ENCODE peak calls at places on chromosomes 4 and X, in seven cellular contexts. U is stomach, S is sigmoid colon, L is spleen, N is suprapubic skin, C is transverse colon, V is prostate gland. Z is an unnamed sample. For H3K36me3, the result is how much of the 10 kb centered on the place peaks cover.

GRCh38 chr4:119540249-119540648 is 88.4 kb downstream of the PDE5A start:
- DNase-seq in N (no peak), L (no peak), S (no peak), C (no peak), V (no peak), U (no peak), Z (no peak)

GRCh38 chrX:13283512-13283911 is 36.3 kb downstream of the ATXN3L start:
- DNase-seq in L (no peak), V (no peak), N (no peak), S (no peak), U (no peak), C (no peak), Z (no peak)

GRCh38 chr4:13944095-13944501 is 316.6 kb upstream of the BOD1L1 start:
- DNase-seq in C (no peak), N (no peak), L (no peak), S (no peak), U (no peak), V (peak), Z (no peak)

GRCh38 chr4:4788573-4788972 is 70.9 kb upstream of the MSX1 start:
- DNase-seq in V (no peak), L (no peak), C (no peak), S (no peak), U (no peak), N (no peak), Z (no peak)

GRCh38 chrX:150200820-150201287 is 162.3 kb upstream of the MAMLD1 start:
- DNase-seq in U (no peak), V (no peak), S (peak), L (peak), N (peak), C (peak), Z (peak)

GRCh38 chr4:169952236-169953088 is 73.7 kb downstream of the MFAP3L start:
- DNase-seq in C (no peak), N (no peak), U (no peak), L (no peak), S (no peak), V (no peak), Z (no peak)

GRCh38 chrX:107678957-107679740 is 50.8 kb downstream of the PRPS1 start:
- DNase-seq in S (peak), V (no peak), C (peak), N (peak), U (peak), L (peak), Z (peak)

GRCh38 chr4:8353912-8354453 is 84.4 kb downstream of the HTRA3 start:
- DNase-seq in N (no peak), S (peak), V (no peak), L (no peak), C (peak), U (no peak), Z (no peak)

GRCh38 chrX:39815621-39816020 is 282.1 kb downstream of the BCOR start:
- DNase-seq in U (no peak), C (no peak), S (no peak), V (no peak), N (no peak), L (no peak), Z (no peak)

GRCh38 chr4:100177855-100178254 is 12.4 kb downstream of the DDIT4L start:
- DNase-seq in V (no peak), U (no peak), S (no peak), N (no peak), L (no peak), C (no peak), Z (no peak)

GRCh38 chrX:35665311-35665710 is 132.8 kb upstream of the MAGEB16 start:
- DNase-seq in S (no peak), V (no peak), C (no peak), L (no peak), N (no peak), U (no peak), Z (no peak)

GRCh38 chrX:56726609-56727008 is 2.4 kb upstream of the NBDY start:
- DNase-seq in C (no peak), S (no peak), L (no peak), N (no peak), U (no peak), V (peak), Z (peak)

GRCh38 chrX:104335765-104336164 is 81.0 kb upstream of the ESX1 start:
- DNase-seq in L (no peak), S (no peak), U (no peak), C (no peak), N (no peak), V (no peak), Z (no peak)

GRCh38 chrX:49175435-49175834 is 3.7 kb downstream of the PLP2 start:
- DNase-seq in N (peak), U (no peak), C (no peak), L (no peak), V (no peak), S (no peak), Z (no peak)

GRCh38 chrX:7262551-7262950 is 114.6 kb upstream of the PUDP start:
- DNase-seq in S (no peak), V (no peak), C (no peak), L (no peak), U (no peak), N (no peak), Z (no peak)

GRCh38 chr4:4853921-4854648 is 5.4 kb upstream of the MSX1 start:
- DNase-seq in S (peak), V (no peak), L (peak), C (no peak), U (no peak), N (no peak), Z (no peak)

GRCh38 chrX:44025611-44026010 is 52.4 kb upstream of the NDP start:
- DNase-seq in S (no peak), U (no peak), C (no peak), V (no peak), L (no peak), N (no peak), Z (no peak)

GRCh38 chr4:105179539-105180401 is 33.1 kb downstream of the TET2 start:
- DNase-seq in L (no peak), C (no peak), S (no peak), V (no peak), N (no peak), U (no peak), Z (no peak)

GRCh38 chrX:47191331-47191730 is 2.3 kb upstream of the UBA1 start:
- DNase-seq in C (peak), V (no peak), U (peak), N (no peak), L (peak), S (no peak), Z (no peak)

GRCh38 chrX:14050704-14051103 is 21.0 kb upstream of the GEMIN8 start:
- DNase-seq in L (no peak), V (no peak), C (no peak), U (no peak), N (no peak), S (no peak), Z (no peak)

GRCh38 chrX:69066021-69066757 is 99.1 kb downstream of the PJA1 start:
- DNase-seq in L (peak), V (no peak), S (no peak), N (peak), U (peak), C (peak), Z (no peak)

GRCh38 chr4:40719008-40719623 is 30.6 kb upstream of the NSUN7 start:
- DNase-seq in S (no peak), C (no peak), U (no peak), N (no peak), V (peak), L (no peak), Z (peak)

DNA sequence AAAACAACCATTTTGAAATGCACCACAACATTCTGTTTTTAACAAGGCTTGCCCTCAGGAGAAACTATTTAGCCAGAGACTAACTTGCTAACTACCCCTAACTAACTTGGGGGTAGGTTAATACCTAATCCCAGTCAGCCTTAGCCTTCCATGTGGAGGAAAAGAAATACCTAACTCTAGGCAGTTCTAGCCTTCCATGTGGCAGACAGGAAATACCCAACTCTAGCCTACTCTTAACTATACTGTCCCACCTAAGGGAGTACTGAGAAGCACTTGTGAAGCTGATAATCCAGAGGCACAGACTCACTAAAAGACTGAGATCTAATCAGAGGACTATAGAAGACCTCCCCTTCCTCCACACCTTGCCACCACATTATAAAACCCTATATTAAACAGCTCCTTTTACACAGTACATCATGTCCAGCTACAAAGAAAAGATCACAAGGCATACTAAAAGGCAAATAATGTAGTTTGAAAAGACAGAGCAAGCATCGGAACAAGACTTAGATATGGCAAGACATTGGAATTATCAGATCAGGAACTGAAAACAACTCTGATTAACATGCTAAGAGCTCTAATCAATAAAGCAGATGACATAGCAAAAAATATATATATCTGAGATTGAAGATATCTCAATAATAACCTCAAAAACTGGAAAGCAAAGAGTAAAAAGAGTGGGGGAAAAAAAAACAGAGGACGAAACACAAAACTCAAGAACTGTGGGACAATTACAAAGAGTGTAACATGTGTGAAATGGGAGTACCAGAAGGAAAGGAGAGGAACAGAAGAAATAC is 52.2 kb downstream of the FRYL start:
- DNase-seq in V (no peak), N (no peak), S (no peak), U (no peak), C (no peak), L (no peak), Z (no peak)
- TF ChIP-seq POLR2A in V (no peak), N (no peak), S (no peak), U (no peak), C (no peak), L (no peak), Z (no peak)

GRCh38 chr4:147833254-147833653 is 101.4 kb downstream of the ARHGAP10 start:
- DNase-seq in N (no peak), C (no peak), U (no peak), V (no peak), S (no peak), L (no peak), Z (no peak)

GRCh38 chr4:147831452-147832192 is 99.7 kb downstream of the ARHGAP10 start:
- DNase-seq in C (peak), S (peak), U (no peak), N (no peak), L (no peak), V (no peak), Z (no peak)

GRCh38 chr4:147830987-147831386 is 99.1 kb downstream of the ARHGAP10 start:
- DNase-seq in C (no peak), N (no peak), L (no peak), S (no peak), V (no peak), U (no peak), Z (no peak)

GRCh38 chr4:147834480-147834879 is 102.6 kb downstream of the ARHGAP10 start:
- DNase-seq in L (no peak), N (no peak), U (no peak), S (no peak), V (no peak), C (no peak), Z (no peak)

DNA sequence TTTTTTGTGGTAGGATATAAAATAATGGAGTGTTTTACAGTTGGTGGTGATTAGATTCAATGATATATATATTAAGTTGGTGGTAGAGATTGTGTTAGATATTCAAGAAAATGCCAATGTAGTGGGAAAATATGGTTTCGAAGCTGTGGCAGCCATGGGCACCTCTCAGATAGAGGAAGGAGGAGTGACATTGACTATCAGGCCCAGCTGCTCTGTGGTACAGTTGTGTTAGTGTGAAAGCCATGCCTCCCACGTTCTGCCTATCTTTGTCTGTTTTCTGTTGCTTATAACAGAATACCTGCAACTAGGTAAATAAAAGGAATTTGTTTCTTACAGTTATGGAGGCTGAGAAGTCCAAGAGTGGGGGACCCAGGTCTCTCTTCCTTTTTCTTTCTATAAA is 101.9 kb downstream of the ARHGAP10 start:
- DNase-seq in L (no peak), V (no peak), U (no peak), N (no peak), C (no peak), S (no peak), Z (no peak)
- H3K27ac ChIP-seq in L (no peak), V (peak), U (peak), N (no peak), C (peak), S (peak), Z (peak)

GRCh38 chrX:16819634-16820033 is 33.4 kb downstream of the TXLNG start:
- DNase-seq in L (no peak), S (no peak), V (no peak), N (no peak), U (no peak), C (no peak), Z (no peak)
- H3K36me3 ChIP-seq in L (under half), S (under half), V (under half), N (under half), U (half or more), C (under half), Z (under half)

GRCh38 chr4:110042540-110043517 is 130.1 kb downstream of the EGF start:
- DNase-seq in V (no peak), C (no peak), S (no peak), U (no peak), L (no peak), N (no peak), Z (no peak)
- TF ChIP-seq POLR2A in V (no peak), C (no peak), S (no peak), U (no peak), L (no peak), N (no peak), Z (no peak)

DNA sequence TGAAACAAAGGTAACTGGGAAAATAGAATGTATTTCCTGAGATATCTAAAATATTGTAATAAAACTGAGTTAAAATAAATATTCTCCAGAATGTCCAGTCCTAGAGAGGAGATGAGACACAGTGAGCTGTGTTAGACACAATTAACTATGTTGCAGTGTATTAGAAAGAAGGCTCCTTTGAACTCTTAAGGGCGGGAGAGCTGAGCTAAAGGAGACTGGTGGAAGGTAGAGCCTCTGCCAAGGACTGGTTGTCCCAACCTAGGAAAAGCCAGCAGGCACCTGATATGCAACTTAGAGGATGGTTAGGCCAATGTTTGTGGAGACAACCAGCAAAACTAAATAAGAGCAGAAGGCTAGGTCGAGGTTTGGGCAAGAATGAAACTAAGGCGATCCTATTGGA is 4.3 kb downstream of the ASB11 start:
- DNase-seq in U (no peak), L (no peak), N (no peak), V (no peak), S (no peak), C (no peak), Z (no peak)
- H3K27ac ChIP-seq in U (peak), L (peak), N (no peak), V (no peak), S (no peak), C (no peak), Z (no peak)

GRCh38 chr4:141636077-141636770 is at the start of gene IL15:
- DNase-seq in C (peak), N (peak), S (peak), L (peak), V (peak), U (peak), Z (peak)
- H3K36me3 ChIP-seq in C (under half), N (under half), S (under half), L (under half), V (under half), U (under half), Z (under half)